ENCODE peak calls at places on chromosomes 7 and 10, in eight cellular contexts. B is NCI-H1436; E is stimulated activated CD4-positive, alpha-beta T cell treated with anti-CD3 and anti-CD28 coated beads, Interleukin-4, amount 100 ng/mL, for 48 hours; D is Caki2; S is amniotic stem cell; V is SJSA1; O is NT2/D1; I is activated CD4-positive, alpha-beta T cell treated with anti-CD3 and anti-CD28 coated beads, Interleukin-2, amount 50 U/mL, for 1 hour. P is an unnamed sample.

GRCh38 chr10:23284674-23285335 is 59.8 kb downstream of the C10orf67 start:
- DNase-seq in B (no peak), E (no peak), D (no peak), S (no peak), V (no peak), O (no peak), I (no peak), P (no peak)

GRCh38 chr10:8283986-8284385 is 229.5 kb downstream of the GATA3 start:
- DNase-seq in B (no peak), E (no peak), D (no peak), S (no peak), V (no peak), O (no peak), I (no peak), P (no peak)

GRCh38 chr10:74932648-74933047 is 106.2 kb downstream of the KAT6B start:
- DNase-seq in B (peak), E (no peak), D (no peak), S (no peak), V (no peak), O (no peak), I (no peak), P (no peak)

GRCh38 chr10:130766716-130767115 is 544.8 kb downstream of the TCERG1L start:
- DNase-seq in B (no peak), E (no peak), D (no peak), S (no peak), V (no peak), O (no peak), I (no peak), P (no peak)

GRCh38 chr10:122112021-122112616 is 123.2 kb downstream of the TACC2 start:
- DNase-seq in B (no peak), E (no peak), D (no peak), S (no peak), V (no peak), O (no peak), I (no peak), P (no peak)

GRCh38 chr10:565676-566075 is 123.8 kb downstream of the DIP2C start:
- DNase-seq in B (no peak), E (no peak), D (no peak), S (no peak), V (no peak), O (no peak), I (no peak), P (no peak)

GRCh38 chr7:35185908-35186731 is 67.8 kb downstream of the TBX20 start:
- DNase-seq in B (peak), E (no peak), D (peak), S (peak), V (peak), O (no peak), I (no peak), P (peak)

GRCh38 chr10:125083576-125083920 is 76.8 kb downstream of the CTBP2 start:
- DNase-seq in B (no peak), E (no peak), D (peak), S (peak), V (peak), O (no peak), I (no peak), P (no peak)

GRCh38 chr10:59799421-59799820 is 46.2 kb upstream of the MRLN start:
- DNase-seq in B (no peak), E (no peak), D (no peak), S (no peak), V (no peak), O (no peak), I (no peak), P (no peak)

GRCh38 chr10:121579656-121580055 is 18.6 kb downstream of the FGFR2 start:
- DNase-seq in B (no peak), E (no peak), D (no peak), S (no peak), V (no peak), O (no peak), I (no peak), P (peak)

GRCh38 chr10:85643839-85644525 is 722.6 kb downstream of the GRID1 start:
- DNase-seq in B (no peak), E (no peak), D (peak), S (no peak), V (peak), O (no peak), I (no peak), P (peak)

GRCh38 chr7:39073432-39073831 is 95.7 kb downstream of the POU6F2 start:
- DNase-seq in B (no peak), E (no peak), D (no peak), S (no peak), V (no peak), O (no peak), I (no peak), P (peak)

GRCh38 chr7:121151663-121152344 is 163.3 kb downstream of the CPED1 start:
- DNase-seq in B (no peak), E (no peak), D (no peak), S (no peak), V (no peak), O (no peak), I (no peak), P (no peak)

GRCh38 chr10:104038958-104039752 is 46.5 kb downstream of the COL17A1 start:
- DNase-seq in B (no peak), E (no peak), D (no peak), S (no peak), V (no peak), O (no peak), I (no peak), P (no peak)

GRCh38 chr7:2043316-2044039 is 189.3 kb downstream of the MAD1L1 start:
- DNase-seq in B (no peak), E (no peak), D (no peak), S (no peak), V (no peak), O (no peak), I (no peak), P (no peak)

GRCh38 chr10:12333382-12334185 is 15.8 kb upstream of the CAMK1D start:
- DNase-seq in B (peak), E (peak), D (peak), S (peak), V (peak), O (no peak), I (peak), P (peak)

GRCh38 chr10:94224656-94225055 is 138.1 kb downstream of the NOC3L start:
- DNase-seq in B (no peak), E (no peak), D (peak), S (no peak), V (no peak), O (no peak), I (no peak), P (no peak)

GRCh38 chr10:114043532-114044250 is at the start of gene ADRB1:
- DNase-seq in B (peak), E (no peak), D (peak), S (no peak), V (peak), O (peak), I (peak), P (peak)

P was measured in PC-9.